ENCODE peak calls at places on chromosomes 7 and 10, in seven cellular contexts. B is K562, H is H1, A is HCT116, J is A549, E is NB4, U is SK-N-SH. F is an unnamed sample.
A peak's percentile ranks its signal among the peaks of the same experiment; 100 is the strongest.

GRCh38 chr7:1193593-1194424 is 33.8 kb upstream of the ZFAND2A start:
- DNase-seq in B (no peak), H (peak; percentile 78), A (peak; percentile 40), J (peak; percentile 65), E (peak; percentile 81), U (peak; percentile 90), F (peak; percentile 63)

GRCh38 chr7:8620169-8620568 is 186.8 kb downstream of the NXPH1 start:
- DNase-seq in B (no peak), H (no peak), A (no peak), J (no peak), E (no peak), U (no peak), F (no peak)

GRCh38 chr10:133130602-133131001 is 29.4 kb upstream of the KNDC1 start:
- DNase-seq in B (no peak), H (no peak), A (no peak), J (no peak), E (no peak), U (no peak), F (no peak)

GRCh38 chr10:44520651-44521050 is 135.8 kb upstream of the CXCL12 start:
- DNase-seq in B (no peak), H (no peak), A (no peak), J (no peak), E (no peak), U (no peak), F (no peak)

GRCh38 chr7:1160665-1161010 is 642 bp upstream of the ZFAND2A start:
- DNase-seq in B (peak; percentile 38), H (no peak), A (no peak), J (no peak), E (no peak), U (peak; percentile 81), F (no peak)

GRCh38 chr10:6918305-6918704 is 338.2 kb upstream of the PRKCQ start:
- DNase-seq in B (peak; percentile 70), H (peak; percentile 75), A (no peak), J (no peak), E (peak; percentile 79), U (peak; percentile 24), F (peak; percentile 57)

GRCh38 chr7:56447864-56448693 is 331.9 kb upstream of the NUPR2 start:
- DNase-seq in B (peak; percentile 11), H (no peak), A (no peak), J (no peak), E (peak; percentile 6), U (peak; percentile 81), F (no peak)

GRCh38 chr10:12050528-12050927 is 7.9 kb upstream of the UPF2 start:
- DNase-seq in B (no peak), H (no peak), A (no peak), J (no peak), E (no peak), U (no peak), F (no peak)

GRCh38 chr10:5614081-5614721 is 52.2 kb downstream of the ASB13 start:
- DNase-seq in B (no peak), H (no peak), A (no peak), J (no peak), E (no peak), U (no peak), F (no peak)

GRCh38 chr7:5629941-5630340 is 151.5 kb downstream of the RNF216 start:
- DNase-seq in B (no peak), H (peak; percentile 46), A (peak; percentile 7), J (no peak), E (peak; percentile 68), U (peak; percentile 16), F (no peak)

GRCh38 chr7:9645756-9646155 is 1212.3 kb downstream of the NXPH1 start:
- DNase-seq in B (no peak), H (no peak), A (no peak), J (no peak), E (no peak), U (no peak), F (no peak)

GRCh38 chr10:47361293-47361692 is 13.1 kb downstream of the RBP3 start:
- DNase-seq in B (peak; percentile 76), H (peak; percentile 93), A (peak; percentile 36), J (peak; percentile 41), E (peak; percentile 65), U (peak; percentile 81), F (peak; percentile 89)

GRCh38 chr10:132392811-132393694 is 3.9 kb upstream of the PWWP2B start:
- DNase-seq in B (no peak), H (no peak), A (no peak), J (no peak), E (peak; percentile 61), U (no peak), F (no peak)

GRCh38 chr7:23852135-23852534 is 142.1 kb downstream of the STK31 start:
- DNase-seq in B (no peak), H (no peak), A (no peak), J (no peak), E (no peak), U (no peak), F (no peak)

GRCh38 chr10:48389272-48389671 is 82.8 kb downstream of the MAPK8 start:
- DNase-seq in B (peak; percentile 71), H (no peak), A (no peak), J (no peak), E (no peak), U (no peak), F (no peak)

GRCh38 chr7:154837087-154837486 is 165.8 kb downstream of the PAXIP1 start:
- DNase-seq in B (no peak), H (no peak), A (no peak), J (no peak), E (no peak), U (no peak), F (no peak)

GRCh38 chr7:2753148-2753547 is 65.1 kb downstream of the AMZ1 start:
- DNase-seq in B (no peak), H (no peak), A (no peak), J (no peak), E (no peak), U (no peak), F (no peak)

GRCh38 chr7:36192877-36193276 is 39.8 kb downstream of the EEPD1 start:
- DNase-seq in B (no peak), H (no peak), A (no peak), J (no peak), E (no peak), U (no peak), F (no peak)

GRCh38 chr7:44122529-44122928 is 819 bp downstream of the POLD2 start:
- DNase-seq in B (no peak), H (no peak), A (no peak), J (no peak), E (no peak), U (peak; percentile 51), F (no peak)

GRCh38 chr10:106147050-106147449 is 1017.5 kb downstream of the SORCS1 start:
- DNase-seq in B (no peak), H (no peak), A (no peak), J (no peak), E (no peak), U (peak; percentile 35), F (no peak)

GRCh38 chr7:47329320-47329926 is 252.5 kb downstream of the TNS3 start:
- DNase-seq in B (no peak), H (peak; percentile 37), A (no peak), J (no peak), E (no peak), U (no peak), F (no peak)

GRCh38 chr10:129958118-129958685 is 5.9 kb downstream of the EBF3 start:
- DNase-seq in B (no peak), H (no peak), A (no peak), J (no peak), E (no peak), U (no peak), F (no peak)

GRCh38 chr7:141944811-141945210 is 2.0 kb downstream of the CLEC5A start:
- DNase-seq in B (no peak), H (no peak), A (no peak), J (no peak), E (peak; percentile 47), U (no peak), F (no peak)
- TF ChIP-seq MAX in B (no peak), H (no peak), A (no peak), J (no peak), E (no peak), U (no peak), F (no peak)

GRCh38 chr10:79057481-79058275 is 11.1 kb upstream of the ZMIZ1 start:
- DNase-seq in B (no peak), H (no peak), A (no peak), J (no peak), E (no peak), U (peak; percentile 4), F (no peak)
- TF ChIP-seq MAX in B (no peak), H (no peak), A (no peak), J (no peak), E (no peak), U (no peak), F (no peak)

GRCh38 chr10:113644185-113645120 is 19.4 kb downstream of the NRAP start:
- DNase-seq in B (no peak), H (no peak), A (no peak), J (no peak), E (no peak), U (no peak), F (no peak)
- TF ChIP-seq MAX in B (no peak), H (no peak), A (no peak), J (no peak), E (no peak), U (no peak), F (no peak)

GRCh38 chr10:29621161-29621560 is 13.6 kb downstream of the SVIL start:
- DNase-seq in B (no peak), H (no peak), A (no peak), J (no peak), E (no peak), U (no peak), F (peak; percentile 49)
- TF ChIP-seq MAX in B (no peak), H (no peak), A (no peak), J (no peak), E (no peak), U (no peak), F (no peak)

GRCh38 chr10:80196950-80197315 is 8.4 kb downstream of the ANXA11 start:
- DNase-seq in B (no peak), H (no peak), A (no peak), J (no peak), E (no peak), U (no peak), F (no peak)
- TF ChIP-seq MAX in B (no peak), H (no peak), A (no peak), J (no peak), E (no peak), U (no peak), F (no peak)